ENCODE peak calls at places on chromosome 14, in six cellular contexts. One of them, this sample, is unnamed.

GRCh38 chr14:52283099-52283498 is 15.6 kb downstream of the PTGDR start:
- DNase-seq in transverse colon: no peak
- DNase-seq in cardiac muscle cell: no peak
- DNase-seq in lung: no peak
- DNase-seq in esophagus squamous epithelium: no peak
- DNase-seq in PC-9: no peak
- DNase-seq in this sample: no peak

GRCh38 chr14:89845346-89845745 is 109.2 kb downstream of the EFCAB11 start:
- DNase-seq in lung: no peak
- DNase-seq in cardiac muscle cell: peak
- DNase-seq in PC-9: no peak
- DNase-seq in esophagus squamous epithelium: no peak
- DNase-seq in transverse colon: no peak
- DNase-seq in this sample: no peak

GRCh38 chr14:31582286-31582691 is 21.1 kb downstream of the NUBPL start:
- DNase-seq in transverse colon: no peak
- DNase-seq in cardiac muscle cell: peak
- DNase-seq in lung: no peak
- DNase-seq in esophagus squamous epithelium: no peak
- DNase-seq in PC-9: no peak
- DNase-seq in this sample: no peak

GRCh38 chr14:21436567-21437062 is 19.3 kb downstream of the CHD8 start:
- DNase-seq in lung: peak
- DNase-seq in PC-9: no peak
- DNase-seq in esophagus squamous epithelium: no peak
- DNase-seq in cardiac muscle cell: no peak
- DNase-seq in transverse colon: no peak
- DNase-seq in this sample: no peak

GRCh38 chr14:33737446-33737845 is 213.4 kb downstream of the EGLN3 start:
- DNase-seq in transverse colon: no peak
- DNase-seq in cardiac muscle cell: peak
- DNase-seq in lung: no peak
- DNase-seq in PC-9: no peak
- DNase-seq in esophagus squamous epithelium: no peak
- DNase-seq in this sample: no peak

GRCh38 chr14:32925439-32925838 is 13.2 kb upstream of the NPAS3 start:
- DNase-seq in PC-9: no peak
- DNase-seq in lung: no peak
- DNase-seq in cardiac muscle cell: no peak
- DNase-seq in transverse colon: no peak
- DNase-seq in esophagus squamous epithelium: no peak
- DNase-seq in this sample: no peak

GRCh38 chr14:100736269-100737180 is 9.8 kb downstream of the DLK1 start:
- DNase-seq in esophagus squamous epithelium: no peak
- DNase-seq in lung: no peak
- DNase-seq in transverse colon: no peak
- DNase-seq in cardiac muscle cell: no peak
- DNase-seq in PC-9: no peak
- DNase-seq in this sample: no peak

GRCh38 chr14:100105357-100106169 is 40.3 kb downstream of the EVL start:
- DNase-seq in transverse colon: no peak
- DNase-seq in esophagus squamous epithelium: no peak
- DNase-seq in PC-9: no peak
- DNase-seq in lung: no peak
- DNase-seq in cardiac muscle cell: no peak
- DNase-seq in this sample: no peak

GRCh38 chr14:60323199-60323891 is 74.3 kb downstream of the PPM1A start:
- DNase-seq in esophagus squamous epithelium: no peak
- DNase-seq in cardiac muscle cell: no peak
- DNase-seq in lung: no peak
- DNase-seq in PC-9: no peak
- DNase-seq in transverse colon: no peak
- DNase-seq in this sample: peak

GRCh38 chr14:89184952-89185351 is 232.1 kb downstream of the FOXN3 start:
- DNase-seq in cardiac muscle cell: no peak
- DNase-seq in lung: no peak
- DNase-seq in esophagus squamous epithelium: no peak
- DNase-seq in transverse colon: no peak
- DNase-seq in PC-9: no peak
- DNase-seq in this sample: no peak

GRCh38 chr14:64673748-64674147 is 30.5 kb upstream of the PLEKHG3 start:
- DNase-seq in transverse colon: no peak
- DNase-seq in lung: no peak
- DNase-seq in cardiac muscle cell: no peak
- DNase-seq in esophagus squamous epithelium: no peak
- DNase-seq in PC-9: peak
- DNase-seq in this sample: no peak

GRCh38 chr14:57031474-57031873 is 221.2 kb upstream of the OTX2 start:
- DNase-seq in transverse colon: no peak
- DNase-seq in PC-9: no peak
- DNase-seq in cardiac muscle cell: no peak
- DNase-seq in esophagus squamous epithelium: no peak
- DNase-seq in lung: no peak
- DNase-seq in this sample: no peak

GRCh38 chr14:91062600-91062999 is 2.2 kb upstream of the RPS6KA5 start:
- DNase-seq in transverse colon: no peak
- DNase-seq in PC-9: no peak
- DNase-seq in lung: no peak
- DNase-seq in esophagus squamous epithelium: no peak
- DNase-seq in cardiac muscle cell: no peak
- DNase-seq in this sample: no peak

GRCh38 chr14:74763803-74764531 is 851 bp downstream of the YLPM1 start:
- DNase-seq in esophagus squamous epithelium: no peak
- DNase-seq in lung: no peak
- DNase-seq in cardiac muscle cell: peak
- DNase-seq in PC-9: peak
- DNase-seq in transverse colon: peak
- DNase-seq in this sample: no peak

GRCh38 chr14:74762917-74763802 is at the start of gene YLPM1:
- DNase-seq in cardiac muscle cell: peak
- DNase-seq in esophagus squamous epithelium: peak
- DNase-seq in transverse colon: peak
- DNase-seq in PC-9: peak
- DNase-seq in lung: peak
- DNase-seq in this sample: peak

GRCh38 chr14:74771409-74771808 is 8.3 kb downstream of the YLPM1 start:
- DNase-seq in transverse colon: no peak
- DNase-seq in lung: no peak
- DNase-seq in cardiac muscle cell: peak
- DNase-seq in PC-9: no peak
- DNase-seq in esophagus squamous epithelium: no peak
- DNase-seq in this sample: no peak

DNA sequence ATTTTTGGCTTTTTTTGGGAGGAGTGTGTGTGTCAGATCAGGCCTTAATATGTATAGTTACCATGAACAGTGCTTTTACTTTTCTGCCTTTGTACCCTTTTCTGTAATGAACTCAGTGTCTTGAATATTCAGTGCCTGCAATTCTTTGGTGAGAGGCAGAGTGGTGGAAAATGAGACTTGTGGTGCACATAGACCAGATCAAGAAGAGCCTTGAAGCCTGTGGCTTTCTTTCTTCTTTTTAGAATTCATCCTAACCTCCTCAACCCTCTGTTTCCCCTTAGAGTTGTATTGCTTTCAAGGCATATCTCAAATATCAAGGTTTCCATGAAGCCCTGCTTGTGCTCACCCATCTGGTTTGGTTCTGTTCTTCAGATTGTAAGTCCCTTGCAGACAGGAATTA is 2.6 kb downstream of the YLPM1 start:
- DNase-seq in transverse colon: no peak
- DNase-seq in cardiac muscle cell: no peak
- DNase-seq in PC-9: no peak
- DNase-seq in esophagus squamous epithelium: no peak
- DNase-seq in lung: no peak
- DNase-seq in this sample: no peak
- H3K4me3 ChIP-seq in transverse colon: no peak
- H3K4me3 ChIP-seq in cardiac muscle cell: peak
- H3K4me3 ChIP-seq in PC-9: peak
- H3K4me3 ChIP-seq in esophagus squamous epithelium: no peak
- H3K4me3 ChIP-seq in lung: no peak
- H3K4me3 ChIP-seq in this sample: no peak

DNA sequence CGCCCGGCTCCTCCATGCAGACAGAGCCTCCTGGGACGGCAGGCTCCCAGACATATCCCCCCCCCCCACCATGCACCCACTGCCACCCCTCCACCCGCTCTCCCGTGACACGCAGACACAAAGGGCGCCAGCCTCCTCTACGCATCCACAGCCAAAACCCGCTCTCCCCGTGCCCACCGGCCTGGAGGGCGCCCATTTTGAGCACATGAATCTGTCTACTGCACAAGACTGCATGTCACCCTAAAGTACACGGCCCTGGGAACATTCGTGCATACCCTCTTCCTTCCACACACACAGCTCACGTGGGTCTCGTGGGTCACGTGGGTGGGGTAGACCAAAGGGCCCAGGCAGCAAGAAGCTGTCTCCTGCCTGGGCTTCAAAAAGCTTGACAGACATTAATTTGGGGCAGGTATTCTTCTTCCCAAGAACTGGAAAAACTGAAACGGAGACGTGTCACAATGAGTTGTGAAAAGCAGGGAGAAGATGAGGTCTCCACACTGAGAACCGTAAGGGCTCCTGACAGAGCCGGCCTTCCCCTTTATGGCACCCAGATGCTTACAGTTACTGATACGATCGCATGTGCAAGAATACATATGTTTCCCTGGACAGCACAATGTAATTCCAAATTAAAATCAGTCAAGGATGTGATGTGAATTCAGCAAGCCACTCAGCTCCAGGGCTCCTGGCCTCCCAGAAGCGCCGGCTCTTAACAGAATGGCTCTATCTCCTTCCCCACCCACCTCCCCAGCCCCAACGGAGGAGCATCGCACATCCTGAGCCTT is 2.0 kb downstream of the TGFB3 start:
- DNase-seq in esophagus squamous epithelium: no peak
- DNase-seq in transverse colon: peak
- DNase-seq in lung: no peak
- DNase-seq in PC-9: no peak
- DNase-seq in cardiac muscle cell: peak
- DNase-seq in this sample: no peak
- H3K4me3 ChIP-seq in esophagus squamous epithelium: peak
- H3K4me3 ChIP-seq in transverse colon: no peak
- H3K4me3 ChIP-seq in lung: peak
- H3K4me3 ChIP-seq in PC-9: no peak
- H3K4me3 ChIP-seq in cardiac muscle cell: no peak
- H3K4me3 ChIP-seq in this sample: no peak

GRCh38 chr14:105857223-105857815 is 330.9 kb downstream of the TMEM121 start:
- DNase-seq in PC-9: no peak
- DNase-seq in esophagus squamous epithelium: no peak
- DNase-seq in cardiac muscle cell: no peak
- DNase-seq in transverse colon: peak
- DNase-seq in lung: no peak
- DNase-seq in this sample: no peak

GRCh38 chr14:105856676-105857222 is 330.4 kb downstream of the TMEM121 start:
- DNase-seq in transverse colon: peak
- DNase-seq in esophagus squamous epithelium: no peak
- DNase-seq in lung: no peak
- DNase-seq in cardiac muscle cell: no peak
- DNase-seq in PC-9: no peak
- DNase-seq in this sample: no peak

GRCh38 chr14:105855246-105855892 is 329.0 kb downstream of the TMEM121 start:
- DNase-seq in cardiac muscle cell: no peak
- DNase-seq in PC-9: no peak
- DNase-seq in lung: no peak
- DNase-seq in esophagus squamous epithelium: no peak
- DNase-seq in transverse colon: no peak
- DNase-seq in this sample: no peak

GRCh38 chr14:105854600-105855245 is 328.3 kb downstream of the TMEM121 start:
- DNase-seq in esophagus squamous epithelium: no peak
- DNase-seq in lung: no peak
- DNase-seq in transverse colon: peak
- DNase-seq in PC-9: no peak
- DNase-seq in cardiac muscle cell: no peak
- DNase-seq in this sample: no peak

DNA sequence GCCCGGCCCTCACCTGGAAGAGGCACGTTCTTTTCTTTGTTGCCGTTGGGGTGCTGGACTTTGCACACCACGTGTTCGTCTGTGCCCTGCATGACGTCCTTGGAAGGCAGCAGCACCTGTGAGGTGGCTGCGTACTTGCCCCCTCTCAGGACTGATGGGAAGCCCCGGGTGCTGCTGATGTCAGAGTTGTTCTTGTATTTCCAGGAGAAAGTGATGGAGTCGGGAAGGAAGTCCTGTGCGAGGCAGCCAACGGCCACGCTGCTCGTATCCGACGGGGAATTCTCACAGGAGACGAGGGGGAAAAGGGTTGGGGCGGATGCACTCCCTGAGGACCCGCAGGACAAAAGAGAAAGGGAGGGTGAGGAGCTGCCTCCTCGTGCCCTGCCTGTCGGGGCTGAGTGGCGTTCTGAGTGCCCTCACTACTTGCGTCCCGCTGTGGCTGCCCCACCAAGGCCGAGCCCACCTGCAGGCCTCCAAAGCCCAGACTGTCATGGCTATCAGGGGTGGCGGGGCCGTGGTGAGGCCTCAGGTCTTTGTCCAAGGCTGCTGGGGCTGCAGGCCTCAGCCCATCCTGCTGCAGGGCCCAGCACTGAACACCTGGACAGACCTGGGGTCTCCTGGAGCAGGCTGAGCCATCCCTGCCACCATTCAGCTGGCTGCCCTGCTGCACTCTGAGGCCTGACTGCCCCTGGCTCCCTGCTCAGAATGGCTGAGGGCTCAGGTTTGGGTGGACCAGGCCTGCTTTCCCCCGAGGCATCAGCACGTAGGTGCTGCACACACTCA is 329.7 kb downstream of the TMEM121 start:
- DNase-seq in PC-9: no peak
- DNase-seq in esophagus squamous epithelium: no peak
- DNase-seq in cardiac muscle cell: no peak
- DNase-seq in transverse colon: peak
- DNase-seq in lung: no peak
- DNase-seq in this sample: no peak
- H3K4me3 ChIP-seq in PC-9: no peak
- H3K4me3 ChIP-seq in esophagus squamous epithelium: no peak
- H3K4me3 ChIP-seq in cardiac muscle cell: no peak
- H3K4me3 ChIP-seq in transverse colon: no peak
- H3K4me3 ChIP-seq in lung: no peak
- H3K4me3 ChIP-seq in this sample: no peak

DNA sequence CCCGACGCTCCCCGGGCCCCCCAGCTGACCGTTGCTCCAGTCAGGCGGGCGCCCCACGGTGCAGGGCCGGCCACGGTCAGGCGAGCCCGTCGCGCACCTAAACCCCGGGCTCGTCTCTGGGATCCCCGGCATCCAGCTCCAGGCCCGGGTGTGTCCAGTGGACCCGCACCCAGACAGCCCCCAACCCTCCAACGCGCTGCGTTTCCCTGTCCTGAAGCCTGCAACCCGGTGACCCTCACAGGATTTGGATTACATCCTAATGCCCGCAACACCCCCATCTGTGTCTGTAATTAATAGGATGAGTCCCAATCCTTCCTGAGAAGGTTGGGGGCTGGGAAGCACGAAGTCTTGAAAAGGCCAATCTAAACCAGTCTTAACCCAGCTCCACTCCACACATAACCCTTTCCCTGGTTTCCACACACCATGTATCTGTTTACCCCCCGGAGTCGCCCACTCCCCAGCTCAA is 10.4 kb downstream of the CPNE6 start:
- DNase-seq in cardiac muscle cell: no peak
- DNase-seq in transverse colon: no peak
- DNase-seq in lung: no peak
- DNase-seq in esophagus squamous epithelium: no peak
- DNase-seq in PC-9: no peak
- DNase-seq in this sample: peak
- H3K4me3 ChIP-seq in cardiac muscle cell: peak
- H3K4me3 ChIP-seq in transverse colon: peak
- H3K4me3 ChIP-seq in lung: no peak
- H3K4me3 ChIP-seq in esophagus squamous epithelium: peak
- H3K4me3 ChIP-seq in PC-9: peak
- H3K4me3 ChIP-seq in this sample: peak

GRCh38 chr14:92514844-92515509 is 1.4 kb downstream of the RIN3 start:
- DNase-seq in cardiac muscle cell: peak
- DNase-seq in PC-9: no peak
- DNase-seq in transverse colon: no peak
- DNase-seq in esophagus squamous epithelium: no peak
- DNase-seq in lung: no peak
- DNase-seq in this sample: no peak
- H3K4me3 ChIP-seq in cardiac muscle cell: no peak
- H3K4me3 ChIP-seq in PC-9: peak
- H3K4me3 ChIP-seq in transverse colon: peak
- H3K4me3 ChIP-seq in esophagus squamous epithelium: peak
- H3K4me3 ChIP-seq in lung: peak
- H3K4me3 ChIP-seq in this sample: no peak

This sample was measured in WERI-Rb-1.